ENCODE peak calls at places on chromosomes 2 and 18, in five cellular contexts. G, J, U, V and X are unnamed samples.

GRCh38 chr18:3418083-3418482 is 31.9 kb upstream of the TGIF1 start:
- DNase-seq in U (no peak), J (no peak), G (no peak), V (no peak), X (no peak)

GRCh38 chr18:10953672-10954071 is 195.7 kb downstream of the PIEZO2 start:
- DNase-seq in J (no peak), V (no peak), G (no peak), U (no peak), X (no peak)

GRCh38 chr2:201781583-201782051 is 884 bp upstream of the ALS2 start:
- DNase-seq in J (peak; percentile 58), U (peak; percentile 53), V (peak; percentile 29), G (peak; percentile 26), X (no peak)

GRCh38 chr2:30692829-30693265 is 114.4 kb downstream of the CAPN13 start:
- DNase-seq in V (no peak), G (no peak), U (no peak), J (peak; percentile 41), X (no peak)

GRCh38 chr18:24015897-24016631 is 1.5 kb downstream of the TTC39C start:
- DNase-seq in U (no peak), J (no peak), V (no peak), G (no peak), X (no peak)

GRCh38 chr18:44548291-44549221 is 132.1 kb upstream of the SETBP1 start:
- DNase-seq in G (no peak), J (no peak), V (peak; percentile 28), U (no peak), X (peak; percentile 31)

GRCh38 chr2:179273461-179273962 is 8.9 kb upstream of the SESTD1 start:
- DNase-seq in V (no peak), J (no peak), G (no peak), U (no peak), X (no peak)

GRCh38 chr2:232505805-232506360 is 14.3 kb upstream of the PRSS56 start:
- DNase-seq in V (no peak), U (no peak), J (no peak), G (peak; percentile 73), X (no peak)

GRCh38 chr2:155022531-155022930 is 324.0 kb downstream of the KCNJ3 start:
- DNase-seq in U (no peak), G (no peak), V (no peak), J (no peak), X (no peak)

GRCh38 chr2:167534443-167534842 is 646.2 kb downstream of the XIRP2 start:
- DNase-seq in J (no peak), U (no peak), V (no peak), G (no peak), X (no peak)

GRCh38 chr2:172293952-172294351 is 133.4 kb upstream of the ITGA6 start:
- DNase-seq in V (peak; percentile 86), G (no peak), J (peak; percentile 69), U (peak; percentile 73), X (peak; percentile 42)

GRCh38 chr18:36296591-36297418 is 708 bp upstream of the FHOD3 start:
- DNase-seq in V (peak; percentile 67), U (peak; percentile 92), G (peak; percentile 90), J (no peak), X (peak; percentile 60)

GRCh38 chr18:76396792-76397191 is 98.2 kb downstream of the ZNF516 start:
- DNase-seq in V (no peak), U (no peak), G (peak; percentile 23), J (no peak), X (no peak)

GRCh38 chr2:212034841-212035585 is 503.6 kb downstream of the ERBB4 start:
- DNase-seq in G (no peak), V (no peak), U (no peak), J (no peak), X (no peak)

GRCh38 chr2:197310940-197311485 is 433 bp upstream of the ANKRD44 start:
- DNase-seq in J (no peak), G (no peak), U (no peak), V (no peak), X (no peak)

DNA sequence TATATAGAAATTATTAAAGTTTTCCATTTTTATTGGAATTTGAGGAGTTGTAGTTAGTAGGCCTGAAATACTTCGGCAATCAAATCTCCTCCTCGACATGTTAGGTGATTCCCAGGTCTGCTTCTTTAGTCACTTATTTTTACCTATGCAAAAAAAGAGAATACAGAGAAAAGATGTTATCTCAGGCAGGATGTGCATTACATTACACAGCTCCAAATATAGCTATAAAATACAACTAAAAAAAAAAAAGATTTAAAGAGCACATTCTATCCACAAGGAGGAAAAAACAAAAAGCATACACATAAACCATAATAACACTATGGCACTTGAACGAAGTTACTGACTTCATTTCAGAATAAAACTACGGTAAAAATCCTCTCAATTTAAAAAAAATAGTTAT is 8.1 kb downstream of the STK17B start:
- DNase-seq in V (no peak), U (no peak), G (no peak), J (no peak), X (no peak)
- H3K36me3 ChIP-seq in V (no peaks in the 10 kb centered on the region), U (no peaks in the 10 kb centered on the region), G (no peaks in the 10 kb centered on the region), J (no peaks in the 10 kb centered on the region), X (peaks cover 12% of the 10 kb centered on the region)

DNA sequence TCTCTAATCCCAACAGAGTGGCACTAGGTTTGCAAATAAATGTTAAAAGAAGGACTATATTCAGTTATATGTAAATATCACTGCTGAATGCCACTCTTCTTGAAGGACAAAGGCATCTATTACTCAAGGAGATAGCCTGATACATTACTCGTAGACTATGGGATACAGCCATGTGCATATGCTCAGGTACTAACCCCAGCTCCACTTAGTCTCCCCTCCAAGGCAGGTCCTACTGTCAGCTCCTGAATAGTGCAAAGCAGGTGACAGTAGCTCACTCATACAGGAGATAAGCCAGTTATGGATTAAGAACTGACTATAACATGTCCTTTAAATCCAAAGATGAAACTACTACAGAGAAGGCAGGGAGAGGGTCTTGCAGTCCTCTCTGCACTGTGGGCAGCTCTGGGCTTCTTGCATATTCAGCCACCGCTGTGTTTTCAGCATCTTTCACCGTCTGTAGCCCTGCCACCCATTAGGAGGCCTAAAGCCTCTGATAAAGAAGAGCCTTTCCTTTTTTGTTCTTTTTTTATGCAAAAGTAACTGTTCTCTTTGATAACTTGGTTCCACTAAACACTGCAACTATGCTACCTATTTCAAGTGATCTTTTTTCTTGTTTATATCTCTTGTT is 135.1 kb upstream of the EPB41L3 start:
- DNase-seq in U (no peak), G (peak; percentile 29), J (no peak), V (no peak), X (no peak)
- H3K36me3 ChIP-seq in U (no peaks in the 10 kb centered on the region), G (no peaks in the 10 kb centered on the region), J (no peaks in the 10 kb centered on the region), V (no peaks in the 10 kb centered on the region), X (no peaks in the 10 kb centered on the region)

GRCh38 chr2:65093211-65093610 is 36.7 kb downstream of the RAB1A start:
- DNase-seq in J (no peak), U (no peak), V (no peak), G (no peak), X (no peak)
- H3K36me3 ChIP-seq in J (peaks cover 61% of the 10 kb centered on the region), U (peaks cover 19% of the 10 kb centered on the region), V (no peaks in the 10 kb centered on the region), G (peaks cover 5% of the 10 kb centered on the region), X (peaks cover 89% of the 10 kb centered on the region)

DNA sequence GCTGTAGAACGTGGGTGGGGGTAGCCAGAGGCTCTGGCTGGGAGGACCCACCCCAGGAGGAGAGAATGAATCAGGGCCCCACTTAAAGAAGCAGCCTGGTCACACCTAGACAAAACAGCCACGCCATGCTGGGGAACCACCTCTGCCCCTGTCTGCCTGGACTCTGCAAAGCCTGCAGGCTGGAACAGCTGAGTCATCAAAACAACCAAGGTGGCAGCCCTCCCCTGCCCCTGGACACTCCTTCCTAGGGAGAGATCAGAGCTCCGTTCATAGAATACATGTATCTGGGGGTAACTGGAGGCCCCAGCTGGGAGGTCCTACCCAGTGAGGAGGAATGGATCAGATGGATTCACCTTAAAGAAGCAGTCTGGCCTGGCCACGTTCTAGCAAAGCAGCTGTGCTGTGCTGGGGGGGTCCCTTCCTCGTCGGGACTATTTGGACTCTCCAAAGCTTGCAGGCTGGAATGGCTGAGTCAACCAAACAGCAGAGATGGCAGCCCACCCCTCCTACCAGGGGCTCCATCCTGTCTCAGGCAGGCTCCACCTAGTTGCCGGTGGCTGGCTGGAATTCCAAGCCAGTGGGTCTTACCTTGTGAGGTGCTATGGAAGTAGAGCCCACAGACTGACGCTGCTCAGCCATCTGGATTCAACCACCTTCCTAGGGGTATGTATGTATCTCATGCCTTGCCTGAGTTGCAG is 50.5 kb upstream of the NT5C1B start:
- DNase-seq in U (no peak), V (no peak), J (no peak), G (no peak), X (no peak)
- H3K36me3 ChIP-seq in U (no peaks in the 10 kb centered on the region), V (no peaks in the 10 kb centered on the region), J (no peaks in the 10 kb centered on the region), G (no peaks in the 10 kb centered on the region), X (no peaks in the 10 kb centered on the region)

DNA sequence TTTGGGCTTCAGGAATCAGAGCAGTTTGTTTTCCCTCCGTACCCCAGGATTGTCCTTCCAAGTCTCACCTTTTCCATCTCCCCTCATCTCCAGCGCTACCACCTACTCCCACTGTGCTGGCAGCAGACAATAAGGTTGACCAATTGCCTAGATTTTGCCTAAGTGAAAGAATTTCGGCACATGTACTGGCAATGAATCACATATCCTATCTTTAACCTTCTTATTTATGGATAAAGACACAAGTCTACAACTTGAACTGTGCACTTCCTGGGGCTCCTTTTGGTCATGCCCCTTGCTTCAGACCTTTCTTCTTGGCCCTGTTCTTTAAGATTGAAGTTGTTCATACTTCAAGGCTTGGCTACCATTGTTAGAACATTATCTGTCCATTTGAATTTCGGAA is 71.4 kb downstream of the KCMF1 start:
- DNase-seq in U (no peak), V (no peak), J (no peak), G (no peak), X (no peak)
- H3K36me3 ChIP-seq in U (peaks cover 18% of the 10 kb centered on the region), V (peaks cover 4% of the 10 kb centered on the region), J (peaks cover 42% of the 10 kb centered on the region), G (peaks cover 12% of the 10 kb centered on the region), X (peaks cover 52% of the 10 kb centered on the region)

DNA sequence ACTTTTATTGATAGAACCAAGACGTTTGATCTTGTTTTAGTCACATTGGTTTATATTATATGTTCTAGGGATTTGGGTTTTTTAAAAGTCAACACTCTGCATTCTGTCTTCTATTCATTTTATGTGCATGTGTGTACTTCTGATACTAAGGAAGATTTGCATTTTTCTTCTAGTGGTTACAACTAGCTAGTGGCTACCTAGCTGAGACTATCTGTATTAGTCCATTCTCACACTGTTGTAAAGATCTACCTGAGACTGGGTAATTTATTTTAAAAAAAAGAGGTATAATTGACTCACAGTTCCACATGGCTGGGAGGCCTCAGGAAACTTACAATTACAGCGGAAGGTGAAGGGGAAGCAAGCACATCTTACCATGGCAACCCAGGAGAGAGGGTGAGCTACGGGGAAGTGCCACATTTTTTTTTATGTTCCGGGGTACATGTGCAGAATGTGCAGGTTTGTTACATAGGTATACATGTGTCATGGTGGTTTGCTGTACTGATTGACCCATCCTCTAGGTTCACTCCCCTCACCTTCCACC is 69.9 kb downstream of the SP100 start:
- DNase-seq in U (no peak), J (no peak), G (no peak), V (no peak), X (no peak)
- H3K36me3 ChIP-seq in U (no peaks in the 10 kb centered on the region), J (no peaks in the 10 kb centered on the region), G (no peaks in the 10 kb centered on the region), V (no peaks in the 10 kb centered on the region), X (peaks cover 59% of the 10 kb centered on the region)

GRCh38 chr2:145119225-145119624 is 599.3 kb upstream of the ZEB2 start:
- DNase-seq in G (no peak), V (no peak), U (no peak), J (no peak), X (no peak)

GRCh38 chr2:145126146-145126545 is 606.2 kb upstream of the ZEB2 start:
- DNase-seq in G (no peak), J (no peak), V (no peak), U (no peak), X (no peak)

DNA sequence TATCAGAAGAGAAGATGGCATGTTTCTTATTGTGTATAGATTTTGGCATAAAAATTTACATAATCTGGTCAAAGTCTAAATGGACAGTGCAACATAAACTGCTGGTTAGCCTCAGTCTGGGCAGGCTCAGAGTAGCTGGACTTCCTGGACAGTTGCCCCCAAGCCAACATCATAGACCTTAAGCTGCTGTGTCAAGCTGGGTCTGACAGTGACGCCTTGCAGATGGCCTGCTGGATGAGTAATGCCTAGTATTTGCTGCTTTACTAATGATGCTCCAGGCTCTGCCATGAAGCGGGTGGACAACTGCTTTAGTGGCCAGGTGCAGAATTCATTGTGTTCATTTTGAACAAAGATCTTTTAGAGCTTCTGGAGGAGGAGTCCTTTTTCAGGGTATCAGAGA is 603.7 kb upstream of the ZEB2 start:
- DNase-seq in V (peak; percentile 41), U (peak; percentile 84), G (no peak), J (peak; percentile 44), X (peak; percentile 68)
- H3K36me3 ChIP-seq in V (no peaks in the 10 kb centered on the region), U (no peaks in the 10 kb centered on the region), G (no peaks in the 10 kb centered on the region), J (no peaks in the 10 kb centered on the region), X (no peaks in the 10 kb centered on the region)